ENCODE peak calls at places on chromosomes 4 and X, in nine cellular contexts. E is right lobe of liver; P is keratinocyte; M is breast epithelium; H is lower lobe of right lung; D is tibial artery; O is CD8-positive, alpha-beta memory T cell; K is neural progenitor cell; B is PC-3. S is an unnamed sample. For H3K4me1 and H3K9me3, the result is how much of the 10 kb centered on the place peaks cover.

GRCh38 chr4:6727081-6727942 is 11.3 kb downstream of the BLOC1S4 start:
- DNase-seq in M (no peak), D (no peak), B (no peak), P (no peak), K (peak), H (no peak), O (no peak), E (no peak), S (no peak)

GRCh38 chr4:5969336-5969735 is 48.9 kb downstream of the C4orf50 start:
- DNase-seq in P (no peak), M (no peak), B (no peak), O (no peak), H (no peak), D (no peak), K (no peak), E (no peak), S (no peak)

GRCh38 chr4:78610546-78611214 is 59.1 kb downstream of the ANXA3 start:
- DNase-seq in E (no peak), H (no peak), K (no peak), D (no peak), B (no peak), M (no peak), O (no peak), P (no peak), S (no peak)

GRCh38 chr4:121062466-121062975 is 9.8 kb downstream of the NDNF start:
- DNase-seq in O (no peak), H (no peak), E (no peak), K (no peak), D (no peak), P (no peak), B (no peak), M (no peak), S (no peak)

GRCh38 chrX:55007633-55008032 is 7.5 kb downstream of the APEX2 start:
- DNase-seq in E (no peak), M (no peak), P (no peak), K (no peak), B (peak), O (no peak), D (peak), H (no peak), S (peak)

GRCh38 chr4:159097785-159098184 is 5.1 kb upstream of the RAPGEF2 start:
- DNase-seq in K (no peak), M (no peak), B (no peak), O (no peak), H (no peak), D (no peak), P (no peak), E (no peak), S (no peak)

GRCh38 chr4:70722199-70722791 is 531 bp downstream of the RUFY3 start:
- DNase-seq in H (no peak), D (no peak), P (no peak), O (peak), K (no peak), M (no peak), B (no peak), E (no peak), S (no peak)

GRCh38 chr4:113951263-113951662 is 28.2 kb downstream of the ARSJ start:
- DNase-seq in D (no peak), K (no peak), O (no peak), E (no peak), H (no peak), P (no peak), M (no peak), B (no peak), S (no peak)

GRCh38 chr4:32172761-32173160 is 1452.6 kb downstream of the PCDH7 start:
- DNase-seq in M (no peak), B (peak), O (no peak), P (peak), K (no peak), H (no peak), D (no peak), E (no peak), S (no peak)

GRCh38 chr4:80097395-80098177 is 24.6 kb upstream of the ANTXR2 start:
- DNase-seq in M (no peak), P (peak), O (no peak), E (no peak), D (peak), H (no peak), B (peak), K (no peak), S (no peak)

GRCh38 chr4:15162465-15163283 is 160.4 kb downstream of the CPEB2 start:
- DNase-seq in P (no peak), B (peak), K (no peak), E (no peak), D (no peak), H (no peak), O (no peak), M (no peak), S (no peak)

GRCh38 chr4:28010543-28011235 is 1150.0 kb downstream of the STIM2 start:
- DNase-seq in M (no peak), B (no peak), E (no peak), D (no peak), P (no peak), O (no peak), H (no peak), K (no peak), S (no peak)

GRCh38 chrX:55107262-55107661 is 18.4 kb downstream of the PAGE2 start:
- DNase-seq in D (no peak), O (no peak), K (no peak), B (no peak), P (no peak), M (no peak), H (no peak), E (no peak), S (no peak)

GRCh38 chrX:39477438-39478120 is 620.2 kb downstream of the BCOR start:
- DNase-seq in P (peak), M (peak), B (peak), K (peak), H (peak), E (no peak), O (peak), D (no peak), S (no peak)

GRCh38 chr4:23038626-23039245 is 346.0 kb downstream of the GBA3 start:
- DNase-seq in P (no peak), K (no peak), H (no peak), D (no peak), E (no peak), O (no peak), B (peak), M (no peak), S (no peak)

GRCh38 chrX:100662791-100663190 is 18.8 kb downstream of the SRPX2 start:
- DNase-seq in P (no peak), K (no peak), E (no peak), H (no peak), D (no peak), O (no peak), M (no peak), B (no peak), S (no peak)

GRCh38 chr4:6095023-6095817 is 77.0 kb upstream of the C4orf50 start:
- DNase-seq in D (no peak), K (no peak), M (no peak), H (no peak), O (no peak), B (peak), P (no peak), E (no peak), S (no peak)

GRCh38 chr4:185304944-185305690 is 90.6 kb downstream of the LRP2BP start:
- DNase-seq in M (no peak), E (no peak), D (no peak), B (peak), O (no peak), H (peak), P (no peak), K (peak), S (no peak)

DNA sequence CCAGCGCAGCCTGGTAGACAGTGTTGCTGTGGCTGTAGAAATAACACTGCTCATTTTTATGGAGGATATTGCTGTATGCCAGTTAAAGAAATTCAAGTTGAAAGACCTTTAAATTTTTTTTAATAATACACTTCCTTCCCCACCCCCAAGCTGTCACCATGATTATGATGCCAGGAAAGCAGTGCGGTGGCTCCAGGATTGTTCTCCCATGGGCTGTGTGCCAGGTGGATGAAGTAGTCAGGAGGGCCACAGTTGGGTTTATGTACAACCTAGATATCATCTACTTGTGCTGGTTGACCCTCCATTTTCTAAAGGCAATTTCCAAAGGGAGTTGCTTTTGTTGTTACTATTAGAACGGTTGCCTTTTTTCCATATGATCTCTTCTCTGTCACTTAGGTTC is 136.6 kb downstream of the AFF1 start:
- DNase-seq in B (no peak), H (no peak), K (no peak), M (no peak), P (no peak), O (no peak), E (no peak), D (no peak), S (no peak)
- H3K4me1 ChIP-seq in B (under half), H (half or more), K (under half), M (under half), P (under half), O (under half), E (under half), D (half or more), S (under half)

GRCh38 chrX:66016905-66017658 is 22.8 kb downstream of the VSIG4 start:
- DNase-seq in P (no peak), K (no peak), E (no peak), M (no peak), B (no peak), D (no peak), H (no peak), O (no peak), S (no peak)
- H3K9me3 ChIP-seq in P (under half), K (under half), E (under half), M (under half), B (under half), D (under half), H (under half), O (under half), S (under half)

GRCh38 chr4:168652818-168653217 is 156.0 kb downstream of the PALLD start:
- DNase-seq in M (no peak), H (no peak), O (no peak), B (no peak), P (no peak), K (no peak), E (no peak), D (no peak), S (no peak)
- H3K4me1 ChIP-seq in M (under half), H (under half), O (under half), B (under half), P (under half), K (under half), E (under half), D (under half), S (under half)

DNA sequence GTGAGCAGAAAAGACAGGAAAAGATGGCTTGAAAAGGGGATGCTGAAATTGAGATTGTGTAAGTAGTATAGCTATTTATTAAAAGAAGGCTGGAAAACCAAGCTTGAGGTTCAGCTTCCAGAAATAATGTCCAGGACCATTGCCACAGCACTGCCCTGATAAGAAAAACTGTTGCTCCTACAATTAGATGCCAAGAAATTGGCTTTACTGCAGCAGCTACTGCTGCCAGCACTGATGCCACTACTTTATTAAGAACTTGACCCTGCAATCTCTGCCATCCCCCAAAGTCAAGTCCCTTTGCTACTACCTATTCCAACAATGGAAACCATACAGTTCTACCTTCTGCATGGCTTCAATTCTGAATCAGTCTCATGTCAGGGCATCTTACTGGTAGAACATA is 130.0 kb upstream of the VAMP7 start:
- DNase-seq in K (no peak), B (no peak), E (no peak), H (no peak), O (no peak), M (no peak), P (no peak), D (no peak), S (no peak)
- H3K9me3 ChIP-seq in K (under half), B (under half), E (under half), H (under half), O (under half), M (under half), P (under half), D (under half), S (under half)

GRCh38 chr4:174505892-174506291 is 16.4 kb downstream of the HPGD start:
- DNase-seq in E (no peak), H (no peak), M (no peak), O (no peak), B (no peak), K (peak), D (no peak), P (no peak), S (no peak)

GRCh38 chr4:174505012-174505411 is 17.3 kb downstream of the HPGD start:
- DNase-seq in K (no peak), E (no peak), O (no peak), B (no peak), P (no peak), M (no peak), H (no peak), D (no peak), S (no peak)

DNA sequence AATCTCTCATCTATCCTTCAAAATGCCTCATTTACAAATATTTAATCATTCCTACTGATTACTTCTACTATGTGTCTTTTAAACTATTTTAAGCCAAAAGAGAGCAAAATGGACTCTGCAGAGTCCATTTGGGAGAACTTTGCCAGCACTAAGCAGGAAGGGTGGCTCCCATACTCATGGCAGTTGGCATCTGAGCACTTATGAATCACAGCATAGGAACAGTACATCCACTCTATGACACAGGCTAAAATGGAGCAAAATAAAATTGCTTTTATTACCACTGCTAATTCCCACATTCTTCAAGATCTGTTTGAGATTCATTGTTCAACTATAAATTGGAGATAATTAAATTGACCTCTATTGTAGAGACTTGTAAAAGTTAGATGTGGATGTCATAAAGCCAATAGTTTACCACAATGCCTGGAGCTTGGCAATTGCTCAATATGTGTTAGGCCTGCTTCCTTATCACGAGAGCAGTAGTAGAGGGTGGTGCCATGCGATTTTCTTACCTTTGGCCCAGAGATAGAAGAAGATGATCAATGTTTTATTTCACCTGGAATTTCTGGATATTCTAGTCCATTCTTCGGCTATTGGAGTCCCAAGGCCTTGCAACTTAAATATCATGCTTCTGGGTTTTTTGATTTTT is 19.1 kb downstream of the HPGD start:
- DNase-seq in H (no peak), O (no peak), M (no peak), K (no peak), B (peak), P (no peak), E (no peak), D (no peak), S (no peak)
- H3K4me1 ChIP-seq in H (under half), O (under half), M (under half), K (under half), B (under half), P (under half), E (under half), D (under half), S (under half)

S was measured in ascending aorta.